ENCODE peak calls at places on chromosomes 12 and 14, in nine cellular contexts. S is uterus, K is A549, H is IMR-90, G is right lobe of liver, A is thyroid gland, W is breast epithelium, R is testis, Y is gastrocnemius medialis. N is an unnamed sample.

GRCh38 chr12:107109726-107110518 is 16.6 kb upstream of the CRY1 start:
- DNase-seq in A (no peak), S (no peak), G (no peak), H (no peak), R (no peak), Y (no peak), K (no peak), W (no peak), N (no peak)

GRCh38 chr12:43112101-43112661 is 439.8 kb downstream of the ADAMTS20 start:
- DNase-seq in Y (no peak), W (no peak), G (no peak), K (no peak), S (no peak), R (no peak), H (no peak), A (no peak), N (no peak)

GRCh38 chr14:91113829-91114078 is at the start of gene DGLUCY:
- DNase-seq in Y (peak), W (no peak), S (peak), R (peak), H (peak), G (peak), A (peak), K (peak), N (no peak)

GRCh38 chr12:203462-204260 is 10.3 kb downstream of the SLC6A12 start:
- DNase-seq in H (no peak), W (no peak), S (no peak), G (no peak), Y (no peak), K (peak), R (peak), A (peak), N (no peak)

GRCh38 chr12:116037941-116038837 is 239.3 kb downstream of the MED13L start:
- DNase-seq in Y (no peak), S (no peak), R (no peak), A (no peak), K (no peak), H (peak), G (no peak), W (no peak), N (no peak)

GRCh38 chr14:105532735-105533141 is 6.4 kb downstream of the TMEM121 start:
- DNase-seq in Y (no peak), G (no peak), K (peak), A (no peak), R (no peak), H (no peak), W (no peak), S (no peak), N (no peak)

GRCh38 chr14:105497671-105498429 is 6.8 kb downstream of the TEDC1 start:
- DNase-seq in G (peak), R (no peak), H (no peak), W (no peak), K (no peak), S (no peak), A (no peak), Y (no peak), N (no peak)

GRCh38 chr12:39852346-39852745 is 232.7 kb upstream of the ABCD2 start:
- DNase-seq in S (no peak), A (no peak), R (no peak), H (peak), K (no peak), W (no peak), Y (no peak), G (no peak), N (no peak)

GRCh38 chr12:57762463-57762862 is 4.4 kb downstream of the CYP27B1 start:
- DNase-seq in Y (no peak), K (no peak), S (no peak), W (no peak), R (no peak), A (no peak), G (no peak), H (no peak), N (no peak)

GRCh38 chr12:57758566-57759359 is 3.9 kb downstream of the MARCHF9 start:
- DNase-seq in G (no peak), S (no peak), H (no peak), W (no peak), A (no peak), Y (no peak), R (no peak), K (no peak), N (no peak)

GRCh38 chr12:57759360-57759980 is 4.6 kb downstream of the MARCHF9 start:
- DNase-seq in G (no peak), H (no peak), A (peak), K (no peak), Y (no peak), R (no peak), W (no peak), S (no peak), N (no peak)

GRCh38 chr12:57761391-57761998 is 5.4 kb downstream of the CYP27B1 start:
- DNase-seq in A (no peak), H (no peak), W (no peak), Y (no peak), K (no peak), R (no peak), G (no peak), S (no peak), N (no peak)

GRCh38 chr12:57760347-57760982 is 5.6 kb downstream of the MARCHF9 start:
- DNase-seq in A (no peak), Y (no peak), G (no peak), S (no peak), K (no peak), R (no peak), H (no peak), W (no peak), N (no peak)
- TF ChIP-seq POLR2A in A (no peak), Y (no peak), G (no peak), S (no peak), K (no peak), R (no peak), H (no peak), W (no peak), N (no peak)

GRCh38 chr14:55425091-55425490 is 13.5 kb upstream of the ATG14 start:
- DNase-seq in W (no peak), K (no peak), Y (no peak), A (no peak), S (no peak), R (no peak), H (no peak), G (no peak), N (no peak)
- TF ChIP-seq CTCF in W (no peak), K (no peak), Y (no peak), A (no peak), S (no peak), R (no peak), H (no peak), G (no peak), N (no peak)

DNA sequence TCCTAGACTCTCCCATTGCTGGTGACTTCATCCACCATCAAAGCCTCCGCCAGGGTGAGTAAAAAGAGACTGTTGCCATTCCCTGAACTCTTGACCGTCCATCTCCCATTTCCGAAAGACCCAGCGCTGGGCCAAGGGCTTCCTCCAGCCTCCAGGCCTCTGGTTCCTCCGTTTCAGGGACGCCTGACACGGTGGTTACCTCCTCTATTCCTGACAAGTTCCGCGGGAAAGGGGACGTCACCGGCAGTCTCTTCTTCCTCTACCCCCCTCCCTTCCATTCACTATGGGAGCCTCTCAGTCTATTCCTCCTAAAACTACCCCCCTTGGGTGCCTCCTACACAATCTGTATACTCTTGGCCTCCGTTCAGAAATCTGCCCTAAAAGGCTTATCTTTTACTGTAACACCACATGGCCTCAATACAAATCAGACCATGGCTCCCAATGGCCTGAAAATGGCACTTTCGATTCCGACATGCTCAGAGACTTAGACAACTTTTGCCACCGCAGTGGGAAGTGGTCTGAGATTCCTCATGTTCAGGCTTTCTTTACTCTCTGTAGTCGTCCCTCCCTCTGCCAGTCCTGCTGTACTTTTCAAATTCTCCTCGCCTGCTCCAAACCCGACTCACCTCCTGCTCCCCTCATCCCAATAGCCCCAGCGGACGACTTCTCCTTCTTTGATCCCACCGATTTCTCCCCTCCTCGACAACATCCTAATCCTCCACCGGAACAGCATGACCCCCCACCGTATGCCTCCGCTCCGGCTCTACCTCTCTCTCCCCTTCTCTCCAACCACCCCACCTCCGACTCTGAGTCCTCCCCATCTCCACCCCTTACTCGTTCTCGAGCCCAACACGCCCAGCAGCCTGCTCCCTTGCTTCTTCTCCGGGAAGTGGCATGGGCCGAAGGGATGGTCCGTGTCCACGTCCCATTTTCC is 70.4 kb downstream of the MOK start:
- DNase-seq in W (no peak), G (no peak), A (no peak), K (no peak), Y (no peak), H (no peak), R (peak), S (no peak), N (no peak)
- H3K4me3 ChIP-seq in W (peak), G (no peak), A (no peak), K (no peak), Y (no peak), H (no peak), R (peak), S (peak), N (no peak)

GRCh38 chr12:64670856-64671639 is 60.8 kb downstream of the RASSF3 start:
- DNase-seq in W (no peak), S (peak), R (no peak), H (peak), G (no peak), K (no peak), Y (no peak), A (no peak), N (no peak)
- TF ChIP-seq POLR2A in W (no peak), S (no peak), R (no peak), H (no peak), G (no peak), K (no peak), Y (no peak), A (no peak), N (no peak)

GRCh38 chr14:44657153-44657552 is 150.1 kb upstream of the FSCB start:
- DNase-seq in H (no peak), K (no peak), A (no peak), W (no peak), R (no peak), G (no peak), S (no peak), Y (no peak), N (no peak)

GRCh38 chr14:44658389-44658696 is 151.3 kb upstream of the FSCB start:
- DNase-seq in G (no peak), A (no peak), R (no peak), H (no peak), S (no peak), Y (no peak), W (no peak), K (no peak), N (no peak)

GRCh38 chr14:44652640-44653039 is 145.6 kb upstream of the FSCB start:
- DNase-seq in W (no peak), Y (no peak), R (no peak), S (no peak), H (no peak), A (no peak), K (no peak), G (no peak), N (no peak)

GRCh38 chr14:44662250-44662891 is 155.3 kb upstream of the FSCB start:
- DNase-seq in K (no peak), W (no peak), G (no peak), A (peak), H (no peak), S (no peak), R (no peak), Y (no peak), N (no peak)

DNA sequence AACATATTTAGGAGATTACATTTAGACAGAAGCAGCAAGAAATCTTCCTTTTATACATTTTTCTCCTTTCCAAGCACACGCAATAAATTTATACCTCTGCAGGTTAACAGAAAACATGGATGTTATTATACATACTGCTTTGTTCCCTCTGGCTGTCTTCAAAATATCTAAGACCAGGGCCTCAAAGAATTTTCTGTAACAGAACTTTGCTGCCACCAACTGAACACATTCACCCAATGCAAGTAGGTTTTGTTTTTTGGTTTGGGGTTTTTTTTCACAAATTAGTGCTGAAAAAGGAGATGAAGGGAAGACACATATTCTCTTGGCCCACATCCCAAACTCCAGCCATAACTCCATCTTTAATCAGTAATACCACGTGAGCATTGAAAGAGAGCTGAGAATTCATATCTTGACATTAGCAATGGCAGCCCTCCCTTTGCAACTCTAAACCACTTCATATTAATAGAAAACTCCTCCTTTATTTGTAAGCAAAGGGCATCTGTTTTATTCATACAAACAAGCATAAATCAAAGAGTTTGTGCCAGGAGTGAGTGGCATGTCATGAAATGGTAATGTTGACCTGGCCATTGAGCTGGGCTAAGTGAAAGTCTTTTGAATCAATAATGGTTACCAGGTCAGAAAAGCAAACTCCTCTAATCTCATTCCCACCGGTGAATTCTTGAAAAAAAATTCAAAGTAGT is 150.8 kb upstream of the FSCB start:
- DNase-seq in Y (no peak), A (peak), K (no peak), G (no peak), H (peak), S (no peak), R (peak), W (no peak), N (no peak)
- TF ChIP-seq CTCF in Y (no peak), A (peak), K (peak), G (peak), H (no peak), S (no peak), R (no peak), W (peak), N (no peak)

GRCh38 chr14:61388976-61389576 is 67.7 kb downstream of the PRKCH start:
- DNase-seq in A (no peak), Y (no peak), R (no peak), S (no peak), W (no peak), G (no peak), K (no peak), H (no peak), N (no peak)

GRCh38 chr14:61386173-61386772 is 64.9 kb downstream of the PRKCH start:
- DNase-seq in S (no peak), H (no peak), K (no peak), W (no peak), R (no peak), Y (no peak), G (no peak), A (no peak), N (no peak)

GRCh38 chr14:61387076-61387475 is 65.7 kb downstream of the PRKCH start:
- DNase-seq in Y (no peak), W (no peak), H (no peak), G (no peak), R (no peak), S (no peak), A (no peak), K (no peak), N (no peak)

GRCh38 chr14:61391119-61391518 is 69.7 kb downstream of the PRKCH start:
- DNase-seq in G (no peak), W (no peak), A (no peak), K (no peak), H (no peak), R (no peak), Y (no peak), S (no peak), N (no peak)

GRCh38 chr14:61388173-61388975 is 67.0 kb downstream of the PRKCH start:
- DNase-seq in W (peak), H (no peak), A (no peak), K (no peak), S (no peak), R (no peak), Y (no peak), G (no peak), N (no peak)
- H3K4me3 ChIP-seq in W (no peak), H (no peak), A (no peak), K (no peak), S (no peak), R (no peak), Y (no peak), G (no peak), N (no peak)

GRCh38 chr12:105445261-105446015 is 114.9 kb downstream of the C12orf75 start:
- DNase-seq in Y (no peak), W (no peak), K (no peak), R (no peak), S (no peak), H (peak), A (no peak), G (no peak), N (no peak)
- TF ChIP-seq POLR2A in Y (no peak), W (no peak), K (no peak), R (no peak), S (no peak), H (no peak), A (no peak), G (no peak), N (no peak)

GRCh38 chr14:54642950-54643695 is 76.2 kb downstream of the SAMD4A start:
- DNase-seq in H (peak), W (no peak), R (no peak), S (no peak), Y (no peak), G (no peak), K (no peak), A (no peak), N (no peak)
- TF ChIP-seq CTCF in H (peak), W (no peak), R (no peak), S (no peak), Y (peak), G (no peak), K (peak), A (peak), N (no peak)

N was measured in esophagus squamous epithelium.